ENCODE peak calls at places on chromosomes 13 and 19, in four cellular contexts. S is ascending aorta, J is cardiac fibroblast, T is osteocyte. C is an unnamed sample.

GRCh38 chr13:110268061-110268460 is 38.9 kb downstream of the COL4A1 start:
- DNase-seq in T (peak; percentile 32), J (no peak), S (no peak), C (no peak)

GRCh38 chr13:22061371-22061805 is 390.5 kb downstream of the FGF9 start:
- DNase-seq in J (no peak), T (no peak), S (no peak), C (no peak)

GRCh38 chr19:45995715-45996385 is 583 bp downstream of the CCDC61 start:
- DNase-seq in S (no peak), J (peak; percentile 56), T (no peak), C (peak; percentile 65)

GRCh38 chr19:38252935-38253691 is 3.1 kb downstream of the PPP1R14A start:
- DNase-seq in T (peak; percentile 85), S (peak; percentile 18), J (no peak), C (peak; percentile 33)

GRCh38 chr19:54403054-54403453 is 12.2 kb upstream of the TTYH1 start:
- DNase-seq in T (no peak), S (no peak), J (no peak), C (no peak)

GRCh38 chr13:94249512-94249911 is 230.0 kb downstream of the DCT start:
- DNase-seq in S (no peak), T (no peak), J (peak; percentile 66), C (peak; percentile 72)

GRCh38 chr19:35905178-35905727 is 2.8 kb downstream of the TYROBP start:
- DNase-seq in T (no peak), J (no peak), S (no peak), C (no peak)

GRCh38 chr13:50766043-50766442 is 77.4 kb downstream of the DLEU7 start:
- DNase-seq in T (no peak), J (no peak), S (no peak), C (no peak)

GRCh38 chr19:7636691-7637373 is at the start of gene STXBP2:
- DNase-seq in J (peak; percentile 46), S (peak; percentile 19), T (no peak), C (peak; percentile 42)

GRCh38 chr13:98990701-98991100 is 12.8 kb upstream of the DOCK9 start:
- DNase-seq in J (no peak), S (no peak), T (no peak), C (no peak)

GRCh38 chr19:34428549-34429285 is 536 bp downstream of the UBA2 start:
- DNase-seq in T (no peak), J (peak; percentile 37), S (no peak), C (peak; percentile 27)

GRCh38 chr19:46503848-46504453 is 8.3 kb upstream of the PNMA8B start:
- DNase-seq in T (no peak), S (no peak), J (no peak), C (no peak)

GRCh38 chr19:11612816-11613511 is 15.7 kb downstream of the ZNF627 start:
- DNase-seq in T (no peak), J (no peak), S (no peak), C (no peak)
- TF ChIP-seq CTCF in T (no peak), J (no peak), S (no peak), C (no peak)

GRCh38 chr13:112177889-112178288 is 110.9 kb downstream of the SOX1 start:
- DNase-seq in T (no peak), J (no peak), S (no peak), C (no peak)
- TF ChIP-seq CTCF in T (no peak), J (no peak), S (no peak), C (no peak)

DNA sequence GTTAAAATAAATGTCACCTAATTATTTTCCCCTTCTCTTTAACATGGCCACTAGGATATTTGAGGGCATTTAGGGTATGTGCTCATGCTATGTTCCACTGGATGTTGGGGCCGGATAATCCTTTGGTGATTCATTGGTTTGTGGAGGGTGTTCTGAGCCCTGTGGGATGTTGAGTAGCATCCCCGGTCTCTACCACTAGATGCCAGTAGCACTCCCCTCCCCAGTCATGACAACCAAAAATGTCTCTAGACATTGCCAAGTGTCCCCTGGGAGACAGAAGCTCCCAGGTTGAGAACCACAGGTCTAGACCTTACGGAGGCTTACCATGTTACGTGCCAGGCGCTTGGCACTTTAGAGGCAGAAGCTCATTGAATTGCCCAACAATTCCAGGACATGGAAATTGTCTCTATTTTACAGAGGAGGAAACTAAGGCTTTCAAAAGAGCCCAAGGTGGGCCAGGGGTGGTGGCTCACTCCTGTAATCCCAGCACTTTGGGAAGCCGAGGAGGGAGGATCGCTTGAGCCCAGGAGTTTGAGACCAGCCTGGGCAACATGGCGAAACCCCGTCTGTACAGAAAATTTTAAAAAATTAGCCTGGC is 14.1 kb downstream of the SHANK1 start:
- DNase-seq in J (peak; percentile 73), S (no peak), T (no peak), C (peak; percentile 80)
- TF ChIP-seq CTCF in J (peak; percentile 89), S (peak; percentile 28), T (peak; percentile 57), C (peak; percentile 97)

DNA sequence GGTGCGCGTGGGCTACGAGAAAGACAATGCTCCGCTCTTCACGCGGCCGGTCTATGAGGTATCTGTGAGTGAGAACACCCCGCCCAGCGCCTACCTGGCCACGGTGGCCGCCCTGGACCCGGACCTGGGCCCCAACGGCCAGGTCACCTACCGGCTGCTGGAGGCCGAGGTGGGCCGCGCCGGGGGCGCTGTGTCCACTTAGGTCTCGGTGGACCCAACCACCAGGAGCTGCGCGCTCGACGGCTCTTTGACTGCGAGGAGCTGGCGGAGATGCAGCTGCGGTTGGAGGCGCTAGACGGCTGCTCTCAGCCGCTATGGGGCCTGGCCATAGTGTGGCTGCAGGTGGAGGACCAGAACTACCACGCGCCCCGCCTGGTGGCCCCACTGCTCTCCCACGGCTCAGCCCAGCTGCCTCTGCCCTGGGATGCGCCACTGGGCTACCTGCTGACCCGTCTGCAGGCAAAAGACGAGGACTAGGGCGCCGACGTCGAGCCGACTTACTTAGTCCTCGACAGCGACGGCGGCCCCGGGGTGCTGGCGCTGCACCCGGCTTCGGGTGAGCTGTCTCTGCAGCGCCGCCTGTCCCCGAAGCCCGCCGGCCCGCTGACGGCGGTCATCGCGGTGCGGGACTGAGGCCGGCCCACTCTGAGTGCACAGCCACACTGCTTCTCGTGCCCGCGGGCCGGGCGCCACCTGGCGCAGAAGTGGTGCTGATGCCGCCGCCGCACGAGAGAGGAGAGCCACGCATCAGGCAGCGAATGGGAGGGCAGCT is 173.0 kb downstream of the OLFM4 start:
- DNase-seq in S (no peak), T (no peak), J (no peak), C (no peak)
- TF ChIP-seq CTCF in S (no peak), T (no peak), J (no peak), C (no peak)

GRCh38 chr13:75760182-75760981 is 124.3 kb downstream of the LMO7 start:
- DNase-seq in S (no peak), T (no peak), J (peak; percentile 14), C (no peak)
- TF ChIP-seq CTCF in S (no peak), T (no peak), J (no peak), C (no peak)

GRCh38 chr19:57611113-57611512 is 2.9 kb upstream of the ZNF134 start:
- DNase-seq in J (no peak), S (no peak), T (no peak), C (no peak)

GRCh38 chr19:57615346-57615745 is 1.3 kb downstream of the ZNF134 start:
- DNase-seq in S (no peak), T (peak; percentile 27), J (no peak), C (no peak)

DNA sequence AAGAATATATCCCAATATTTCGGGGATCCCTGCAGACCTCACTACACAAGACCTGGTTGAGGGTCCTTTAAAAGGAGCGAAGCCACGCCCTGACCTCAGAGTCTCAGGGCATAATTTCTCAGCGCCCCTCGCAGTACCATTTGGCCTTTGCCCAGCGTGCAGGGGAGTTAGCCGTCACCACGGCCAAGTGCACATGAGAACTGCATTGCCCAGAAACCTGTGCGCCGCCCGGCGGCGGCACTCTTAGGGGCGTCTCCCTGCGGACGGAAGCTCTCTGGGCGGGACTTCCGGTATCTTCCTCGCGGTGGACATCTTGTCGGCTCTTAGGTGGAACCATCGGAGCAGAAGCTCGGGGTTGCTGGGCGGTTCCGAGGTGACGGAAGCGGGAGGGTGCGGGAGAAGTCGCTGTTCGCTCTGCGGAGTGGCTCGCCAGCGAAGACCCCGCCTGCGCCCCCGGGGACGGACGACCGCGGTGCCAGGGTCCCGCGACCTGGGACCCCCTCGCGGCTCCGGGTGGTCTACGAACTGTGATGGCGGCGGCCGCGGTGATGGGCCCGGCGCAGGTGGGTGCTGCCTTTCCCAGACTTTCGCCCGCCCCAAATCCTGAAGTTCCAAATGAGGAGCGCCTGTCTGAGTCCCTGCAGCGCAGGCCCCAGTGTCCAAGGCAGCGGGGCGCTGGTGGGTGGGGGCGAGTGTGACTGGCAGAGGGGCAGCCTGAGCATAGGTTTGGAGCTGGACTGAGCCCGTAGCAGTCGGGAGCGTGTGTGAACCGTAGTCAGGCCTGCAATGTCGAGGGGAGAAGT is at the start of gene ZNF134:
- DNase-seq in S (peak; percentile 53), J (peak; percentile 89), T (peak; percentile 95), C (peak; percentile 92)
- TF ChIP-seq CTCF in S (no peak), J (peak; percentile 64), T (peak; percentile 44), C (peak; percentile 8)

GRCh38 chr13:102580552-102581169 is 16.1 kb upstream of the TPP2 start:
- DNase-seq in J (peak; percentile 83), S (no peak), T (no peak), C (peak; percentile 87)
- TF ChIP-seq CTCF in J (peak; percentile 63), S (peak; percentile 73), T (peak; percentile 82), C (peak; percentile 78)

GRCh38 chr13:23678768-23679167 is 108.6 kb downstream of the TNFRSF19 start:
- DNase-seq in J (no peak), T (no peak), S (no peak), C (no peak)
- TF ChIP-seq CTCF in J (no peak), T (no peak), S (no peak), C (no peak)